ENCODE peak calls at places on chromosomes 16 and 17, in seven cellular contexts. E, Q, C, L, W, X and U are unnamed samples.

GRCh38 chr16:66677179-66677578 is 19.4 kb downstream of the CMTM4 start:
- DNase-seq in E (no peak), Q (no peak), C (no peak), L (no peak), W (no peak), X (peak), U (no peak)

GRCh38 chr16:85381738-85382592 is 231.2 kb upstream of the GSE1 start:
- DNase-seq in E (no peak), Q (no peak), C (no peak), L (no peak), W (no peak), X (no peak), U (no peak)

GRCh38 chr17:58764373-58764772 is 8.7 kb downstream of the PPM1E start:
- DNase-seq in E (no peak), Q (no peak), C (no peak), L (no peak), W (peak), X (no peak), U (no peak)

GRCh38 chr16:60203525-60204124 is 1469.5 kb upstream of the GOT2 start:
- DNase-seq in E (peak), Q (peak), C (no peak), L (no peak), W (peak), X (peak), U (no peak)

GRCh38 chr17:79192503-79193500 is 118.2 kb downstream of the ENGASE start:
- DNase-seq in E (no peak), Q (peak), C (no peak), L (no peak), W (peak), X (no peak), U (peak)

GRCh38 chr17:77441130-77441920 is 300.6 kb downstream of the SEC14L1 start:
- DNase-seq in E (no peak), Q (no peak), C (peak), L (peak), W (no peak), X (peak), U (no peak)

GRCh38 chr17:7214300-7215135 is 5.1 kb downstream of the DLG4 start:
- DNase-seq in E (peak), Q (peak), C (peak), L (peak), W (peak), X (peak), U (peak)

GRCh38 chr17:37821025-37821713 is 76.3 kb upstream of the HNF1B start:
- DNase-seq in E (no peak), Q (no peak), C (no peak), L (no peak), W (peak), X (no peak), U (no peak)

GRCh38 chr17:38871247-38871991 is 1.6 kb downstream of the LASP1 start:
- DNase-seq in E (no peak), Q (peak), C (no peak), L (no peak), W (peak), X (peak), U (no peak)

GRCh38 chr16:81467815-81468214 is 23.2 kb downstream of the CMIP start:
- DNase-seq in E (no peak), Q (no peak), C (no peak), L (no peak), W (no peak), X (no peak), U (no peak)

GRCh38 chr16:24094660-24095059 is 161.5 kb upstream of the CACNG3 start:
- DNase-seq in E (no peak), Q (no peak), C (no peak), L (no peak), W (no peak), X (no peak), U (no peak)

GRCh38 chr17:17561408-17562144 is 29.9 kb downstream of the PEMT start:
- DNase-seq in E (no peak), Q (no peak), C (no peak), L (no peak), W (no peak), X (no peak), U (no peak)

GRCh38 chr16:2208772-2209171 is 1.9 kb downstream of the BRICD5 start:
- DNase-seq in E (no peak), Q (no peak), C (no peak), L (no peak), W (no peak), X (no peak), U (no peak)

GRCh38 chr17:56917559-56918296 is 3.9 kb upstream of the TRIM25 start:
- DNase-seq in E (no peak), Q (no peak), C (no peak), L (no peak), W (no peak), X (no peak), U (no peak)

GRCh38 chr17:64418506-64419339 is 28.1 kb upstream of the PECAM1 start:
- DNase-seq in E (peak), Q (peak), C (no peak), L (no peak), W (peak), X (peak), U (peak)

GRCh38 chr17:49703557-49704277 is 4.0 kb downstream of the SLC35B1 start:
- DNase-seq in E (peak), Q (peak), C (no peak), L (no peak), W (peak), X (peak), U (peak)

GRCh38 chr17:78258323-78259229 is 27.1 kb downstream of the TMEM235 start:
- DNase-seq in E (no peak), Q (no peak), C (no peak), L (no peak), W (no peak), X (no peak), U (no peak)

GRCh38 chr16:47143677-47144558 is at the start of gene NETO2:
- DNase-seq in E (no peak), Q (peak), C (peak), L (peak), W (peak), X (peak), U (no peak)

GRCh38 chr17:44220211-44221071 is 966 bp upstream of the UBTF start:
- DNase-seq in E (no peak), Q (no peak), C (peak), L (peak), W (peak), X (no peak), U (no peak)

GRCh38 chr16:78836802-78837489 is 737.5 kb downstream of the WWOX start:
- DNase-seq in E (no peak), Q (no peak), C (no peak), L (no peak), W (no peak), X (no peak), U (no peak)

GRCh38 chr16:89246903-89247733 is 29.6 kb downstream of the ZNF778 start:
- DNase-seq in E (peak), Q (peak), C (peak), L (peak), W (peak), X (peak), U (peak)

GRCh38 chr17:36813357-36813756 is 123.9 kb upstream of the LHX1 start:
- DNase-seq in E (no peak), Q (no peak), C (no peak), L (no peak), W (no peak), X (no peak), U (no peak)

GRCh38 chr17:34503804-34504203 is 75.6 kb upstream of the TMEM132E start:
- DNase-seq in E (no peak), Q (no peak), C (no peak), L (no peak), W (no peak), X (peak), U (no peak)

GRCh38 chr17:64506576-64507417 is at the start of gene CEP95:
- DNase-seq in E (peak), Q (no peak), C (peak), L (peak), W (peak), X (peak), U (peak)

GRCh38 chr17:13288248-13288647 is 270.4 kb upstream of the ELAC2 start:
- DNase-seq in E (no peak), Q (no peak), C (no peak), L (no peak), W (no peak), X (no peak), U (no peak)

GRCh38 chr17:74516561-74516960 is 14.7 kb downstream of the CD300LB start:
- DNase-seq in E (no peak), Q (no peak), C (no peak), L (no peak), W (no peak), X (no peak), U (no peak)

GRCh38 chr17:31532161-31532515 is 140.7 kb downstream of the RAB11FIP4 start:
- DNase-seq in E (no peak), Q (no peak), C (no peak), L (no peak), W (no peak), X (no peak), U (no peak)